ENCODE peak calls at places on chromosome 16, in nine cellular contexts. G, Z, E, K, O, D, V, M and R are unnamed samples.

GRCh38 chr16:72122916-72123315 is 29.3 kb downstream of the DHX38 start:
- DNase-seq in K (no peak), E (no peak), O (no peak), Z (no peak), D (no peak), V (no peak), G (no peak), M (no peak), R (no peak)

GRCh38 chr16:22660441-22661160 is 149.9 kb downstream of the NPIPB5 start:
- DNase-seq in M (no peak), V (no peak), G (no peak), O (no peak), E (no peak), K (no peak), Z (no peak), D (no peak), R (no peak)

GRCh38 chr16:70804153-70804728 is 3.3 kb upstream of the VAC14 start:
- DNase-seq in Z (no peak), O (no peak), E (no peak), V (no peak), M (no peak), K (no peak), D (peak; percentile 26), G (no peak), R (peak; percentile 82)

GRCh38 chr16:29775742-29776408 is 2.2 kb upstream of the ZG16 start:
- DNase-seq in O (no peak), K (no peak), Z (no peak), E (no peak), M (no peak), G (no peak), V (no peak), D (no peak), R (no peak)

GRCh38 chr16:3012828-3013420 is at the start of gene CLDN9:
- DNase-seq in K (peak; percentile 61), Z (no peak), D (no peak), O (no peak), V (no peak), E (no peak), M (peak; percentile 63), G (no peak), R (no peak)

GRCh38 chr16:58016841-58017446 is 8.6 kb upstream of the MMP15 start:
- DNase-seq in O (no peak), E (no peak), M (no peak), Z (no peak), V (no peak), K (no peak), D (no peak), G (no peak), R (no peak)

GRCh38 chr16:72995151-72995881 is 52.6 kb downstream of the ZFHX3 start:
- DNase-seq in O (no peak), M (no peak), G (peak; percentile 22), E (no peak), Z (no peak), V (no peak), K (no peak), D (no peak), R (no peak)

GRCh38 chr16:88651276-88651988 is 579 bp upstream of the CYBA start:
- DNase-seq in Z (peak; percentile 48), E (peak; percentile 86), D (no peak), G (no peak), O (peak; percentile 83), K (peak; percentile 63), V (peak; percentile 99), M (peak; percentile 59), R (peak; percentile 22)

GRCh38 chr16:4157376-4157825 is 41.2 kb upstream of the ADCY9 start:
- DNase-seq in E (no peak), K (no peak), Z (no peak), G (no peak), V (no peak), D (no peak), M (no peak), O (no peak), R (no peak)

GRCh38 chr16:10613771-10614485 is 33.5 kb upstream of the EMP2 start:
- DNase-seq in V (no peak), G (no peak), D (no peak), Z (no peak), M (no peak), O (no peak), K (no peak), E (no peak), R (no peak)

GRCh38 chr16:1706386-1707192 is 594 bp downstream of the MAPK8IP3 start:
- DNase-seq in D (no peak), O (peak; percentile 50), Z (peak; percentile 43), M (peak; percentile 16), V (peak; percentile 68), K (no peak), G (no peak), E (no peak), R (no peak)